ENCODE peak calls at places on chromosomes 3 and 15, in nine cellular contexts. N is brain microvascular endothelial cell; T is Peyer's patch; E is CD4-positive, CD25-positive, alpha-beta regulatory T cell; K is GM23248; F is heart left ventricle; H is astrocyte of the spinal cord; L is fibroblast of lung; Q is astrocyte. W is an unnamed sample.

GRCh38 chr3:136350132-136350531 is 100.0 kb downstream of the PCCB start:
- DNase-seq in N (peak; percentile 94), T (no peak), E (no peak), K (peak; percentile 93), F (no peak), H (peak; percentile 92), L (peak; percentile 93), Q (peak; percentile 92), W (no peak)

GRCh38 chr3:125110016-125110875 is 54.4 kb upstream of the HEG1 start:
- DNase-seq in N (peak; percentile 90), T (no peak), E (no peak), K (peak; percentile 94), F (no peak), H (peak; percentile 98), L (peak; percentile 99), Q (peak; percentile 99), W (no peak)

GRCh38 chr3:37984596-37984995 is 6.0 kb upstream of the VILL start:
- DNase-seq in N (no peak), T (no peak), E (no peak), K (no peak), F (no peak), H (no peak), L (no peak), Q (no peak), W (no peak)

GRCh38 chr3:632571-633170 is 436.1 kb downstream of the CHL1 start:
- DNase-seq in N (peak; percentile 63), T (no peak), E (no peak), K (peak; percentile 22), F (peak; percentile 7), H (peak; percentile 44), L (peak; percentile 25), Q (peak; percentile 10), W (peak; percentile 17)

GRCh38 chr15:81400640-81401236 is 26.7 kb upstream of the TMC3 start:
- DNase-seq in N (peak; percentile 51), T (no peak), E (no peak), K (peak; percentile 62), F (no peak), H (peak; percentile 58), L (peak; percentile 46), Q (peak; percentile 39), W (no peak)

GRCh38 chr3:24367216-24367615 is 127.4 kb downstream of the THRB start:
- DNase-seq in N (no peak), T (no peak), E (no peak), K (no peak), F (no peak), H (no peak), L (no peak), Q (no peak), W (no peak)

GRCh38 chr15:34855893-34856292 is 60.5 kb upstream of the ACTC1 start:
- DNase-seq in N (no peak), T (no peak), E (no peak), K (peak; percentile 85), F (peak; percentile 11), H (peak; percentile 38), L (peak; percentile 54), Q (peak; percentile 37), W (no peak)

GRCh38 chr3:149844073-149844472 is 31.1 kb downstream of the RNF13 start:
- DNase-seq in N (no peak), T (no peak), E (no peak), K (no peak), F (no peak), H (no peak), L (no peak), Q (no peak), W (no peak)

GRCh38 chr3:55127565-55127964 is 199.7 kb upstream of the LRTM1 start:
- DNase-seq in N (no peak), T (no peak), E (no peak), K (no peak), F (no peak), H (no peak), L (no peak), Q (no peak), W (no peak)

GRCh38 chr3:29307229-29307796 is 26.4 kb downstream of the RBMS3 start:
- DNase-seq in N (peak; percentile 36), T (no peak), E (no peak), K (no peak), F (no peak), H (no peak), L (peak; percentile 56), Q (peak; percentile 46), W (no peak)

GRCh38 chr3:94066829-94067470 is 4.1 kb downstream of the NSUN3 start:
- DNase-seq in N (no peak), T (no peak), E (no peak), K (no peak), F (no peak), H (no peak), L (no peak), Q (no peak), W (no peak)

GRCh38 chr3:94065819-94066218 is 3.0 kb downstream of the NSUN3 start:
- DNase-seq in N (no peak), T (no peak), E (no peak), K (peak; percentile 17), F (no peak), H (no peak), L (no peak), Q (no peak), W (no peak)

GRCh38 chr3:94062513-94063404 is at the start of the genes DHFR2 and NSUN3:
- DNase-seq in N (peak; percentile 98), T (peak; percentile 87), E (peak; percentile 82), K (peak; percentile 99), F (peak; percentile 92), H (peak; percentile 98), L (peak; percentile 99), Q (peak; percentile 97), W (peak; percentile 97)

GRCh38 chr3:94063497-94064119 is 747 bp downstream of the NSUN3 start:
- DNase-seq in N (no peak), T (no peak), E (no peak), K (peak; percentile 43), F (no peak), H (no peak), L (peak; percentile 13), Q (no peak), W (no peak)

GRCh38 chr3:94064243-94064642 is 1.4 kb downstream of the NSUN3 start:
- DNase-seq in N (no peak), T (no peak), E (no peak), K (no peak), F (no peak), H (no peak), L (no peak), Q (no peak), W (no peak)
- H3K4me3 ChIP-seq in N (no peak overlapping the region), T (no peak overlapping the region), E (peak overlapping the region; percentile 96), K (peak overlapping the region; percentile 97), F (no peak overlapping the region), H (no peak overlapping the region), L (peak overlapping the region; percentile 76), Q (no peak overlapping the region), W (no peak overlapping the region)

GRCh38 chr3:129938140-129938930 is 36.2 kb upstream of the TRH start:
- DNase-seq in N (no peak), T (no peak), E (no peak), K (peak; percentile 20), F (no peak), H (no peak), L (no peak), Q (no peak), W (no peak)

GRCh38 chr3:129937717-129938116 is 36.8 kb upstream of the TRH start:
- DNase-seq in N (no peak), T (no peak), E (no peak), K (no peak), F (no peak), H (no peak), L (no peak), Q (no peak), W (no peak)

GRCh38 chr3:129934234-129935123 is 40.0 kb upstream of the TRH start:
- DNase-seq in N (peak; percentile 15), T (no peak), E (peak; percentile 8), K (peak; percentile 44), F (no peak), H (peak; percentile 28), L (no peak), Q (no peak), W (peak; percentile 22)

GRCh38 chr3:129933471-129933870 is 40.0 kb upstream of the TMCC1 start:
- DNase-seq in N (no peak), T (no peak), E (no peak), K (no peak), F (no peak), H (no peak), L (no peak), Q (no peak), W (no peak)

DNA sequence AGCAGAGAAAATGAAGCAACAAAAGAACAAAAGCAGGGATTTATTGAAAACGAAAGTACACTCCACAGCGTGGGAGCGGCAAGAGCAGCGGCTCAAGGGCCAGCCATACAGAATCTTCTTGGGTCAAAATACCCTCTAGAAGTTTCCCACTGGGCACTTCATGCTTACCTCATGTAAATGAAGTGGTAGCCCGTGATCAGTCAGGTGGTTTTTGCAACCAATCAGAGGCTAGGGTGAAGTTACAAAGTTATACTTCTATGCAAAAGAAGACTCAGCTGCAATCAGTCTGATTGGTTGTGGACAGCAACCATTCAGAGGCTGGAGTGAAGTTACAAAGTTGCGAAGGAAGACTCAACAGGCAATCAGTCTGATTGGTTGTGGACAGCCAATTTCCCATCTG is 37.8 kb upstream of the TRH start:
- DNase-seq in N (peak; percentile 35), T (peak; percentile 26), E (peak; percentile 20), K (peak; percentile 72), F (peak; percentile 32), H (peak; percentile 84), L (peak; percentile 92), Q (peak; percentile 90), W (no peak)
- H3K4me3 ChIP-seq in N (peak overlapping the region; percentile 35), T (peak overlapping the region; percentile 18), E (peak overlapping the region; percentile 77), K (peak overlapping the region; percentile 64), F (peak overlapping the region; percentile 25), H (peak overlapping the region; percentile 35), L (peak overlapping the region; percentile 20), Q (peak overlapping the region; percentile 60), W (no peak overlapping the region)

DNA sequence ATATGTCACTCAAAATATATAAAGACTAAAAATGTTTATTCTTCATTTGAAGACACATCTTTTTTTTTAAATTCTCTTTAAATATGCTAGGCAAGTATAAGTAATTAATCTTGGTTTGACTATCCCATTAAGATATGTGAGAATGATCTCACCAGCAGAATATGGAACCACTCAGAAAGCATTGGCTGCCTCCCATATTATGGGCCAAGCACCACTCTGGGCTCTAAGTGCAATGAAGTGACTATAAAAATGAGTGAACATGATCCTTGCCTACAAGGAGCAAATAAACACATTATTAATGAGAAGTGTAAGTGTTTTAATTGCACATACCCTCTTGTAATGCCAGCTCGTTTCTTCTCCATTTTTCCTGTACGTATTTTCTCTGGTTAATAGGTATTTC is 328.5 kb downstream of the NAALADL2 start:
- DNase-seq in N (no peak), T (no peak), E (no peak), K (peak; percentile 47), F (no peak), H (no peak), L (peak; percentile 79), Q (peak; percentile 75), W (no peak)
- H3K4me3 ChIP-seq in N (no peak overlapping the region), T (no peak overlapping the region), E (no peak overlapping the region), K (no peak overlapping the region), F (no peak overlapping the region), H (no peak overlapping the region), L (no peak overlapping the region), Q (no peak overlapping the region), W (no peak overlapping the region)

GRCh38 chr3:123583563-123583962 is 1.3 kb downstream of the HACD2 start:
- DNase-seq in N (no peak), T (no peak), E (no peak), K (no peak), F (no peak), H (no peak), L (no peak), Q (no peak), W (no peak)
- H3K4me3 ChIP-seq in N (peak overlapping the region; percentile 85), T (no peak overlapping the region), E (peak overlapping the region; percentile 66), K (peak overlapping the region; percentile 91), F (no peak overlapping the region), H (no peak overlapping the region), L (peak overlapping the region; percentile 85), Q (peak overlapping the region; percentile 85), W (no peak overlapping the region)

GRCh38 chr15:76340198-76340801 is 3.7 kb downstream of the ISL2 start:
- DNase-seq in N (no peak), T (no peak), E (no peak), K (peak; percentile 62), F (no peak), H (peak; percentile 42), L (peak; percentile 25), Q (no peak), W (peak; percentile 86)
- H3K4me3 ChIP-seq in N (no peak overlapping the region), T (peak overlapping the region; percentile 27), E (peak overlapping the region; percentile 44), K (peak overlapping the region; percentile 39), F (peak overlapping the region; percentile 27), H (no peak overlapping the region), L (peak overlapping the region; percentile 44), Q (no peak overlapping the region), W (peak overlapping the region; percentile 1)